ENCODE peak calls at places on chromosomes 3 and 15, in eight cellular contexts. U, A, N, T, K, G, H and V are unnamed samples.
A peak's percentile ranks its signal among the peaks of the same experiment; 100 is the strongest.

GRCh38 chr3:20108869-20109268 is 68.6 kb downstream of the KAT2B start:
- DNase-seq in T (no peak), U (no peak), N (no peak), A (no peak), G (no peak), H (no peak), K (no peak), V (no peak)

GRCh38 chr15:82118040-82118439 is 72.2 kb upstream of the MEX3B start:
- DNase-seq in N (no peak), A (no peak), U (no peak), G (no peak), H (no peak), K (no peak), T (no peak), V (no peak)

GRCh38 chr3:28905798-28906197 is 375.1 kb upstream of the RBMS3 start:
- DNase-seq in H (no peak), K (no peak), A (no peak), N (no peak), G (no peak), T (no peak), U (no peak), V (no peak)

GRCh38 chr3:42660131-42660715 is 6.7 kb downstream of the ZBTB47 start:
- DNase-seq in K (no peak), T (peak; percentile 19), H (no peak), A (no peak), N (no peak), G (no peak), U (no peak), V (no peak)

GRCh38 chr3:134364936-134365765 is 9.1 kb downstream of the AMOTL2 start:
- DNase-seq in H (no peak), N (peak; percentile 69), U (no peak), K (peak; percentile 83), T (no peak), A (peak; percentile 51), G (no peak), V (no peak)

GRCh38 chr15:58830556-58830955 is 59.5 kb downstream of the MINDY2 start:
- DNase-seq in K (no peak), N (no peak), H (no peak), A (no peak), G (no peak), U (no peak), T (no peak), V (no peak)

GRCh38 chr3:112814256-112814655 is 32.4 kb downstream of the CD200R1L start:
- DNase-seq in A (peak; percentile 91), K (peak; percentile 67), T (peak; percentile 82), U (peak; percentile 40), H (no peak), N (peak; percentile 57), G (peak; percentile 35), V (no peak)

GRCh38 chr3:129975332-129976090 is 991 bp downstream of the TRH start:
- DNase-seq in H (no peak), U (peak; percentile 58), A (no peak), G (no peak), T (no peak), K (no peak), N (no peak), V (no peak)

GRCh38 chr3:128993461-128994172 is at the start of gene CFAP92:
- DNase-seq in U (peak; percentile 93), N (peak; percentile 70), H (peak; percentile 83), G (no peak), A (peak; percentile 76), T (peak; percentile 51), K (no peak), V (peak; percentile 78)

GRCh38 chr15:28147827-28148226 is 48.7 kb upstream of the OCA2 start:
- DNase-seq in G (no peak), U (no peak), K (peak; percentile 6), A (no peak), H (no peak), N (no peak), T (no peak), V (no peak)

GRCh38 chr15:38263996-38264395 is 11.4 kb downstream of the SPRED1 start:
- DNase-seq in N (peak; percentile 54), A (no peak), G (peak; percentile 55), U (no peak), H (no peak), K (no peak), T (peak; percentile 79), V (no peak)

GRCh38 chr15:45631831-45632230 is 3.0 kb upstream of the SQOR start:
- DNase-seq in U (no peak), A (no peak), N (no peak), T (peak; percentile 30), K (no peak), G (no peak), H (no peak), V (no peak)

GRCh38 chr3:112894258-112894657 is 47.6 kb upstream of the CD200R1L start:
- DNase-seq in N (peak; percentile 55), T (peak; percentile 84), U (peak; percentile 56), H (no peak), A (no peak), G (no peak), K (peak; percentile 82), V (no peak)

GRCh38 chr3:82978368-82978767 is 1216.9 kb upstream of the GBE1 start:
- DNase-seq in N (no peak), K (no peak), A (no peak), T (no peak), U (peak; percentile 3), H (no peak), G (no peak), V (peak; percentile 20)

GRCh38 chr15:89071471-89071870 is 16.8 kb upstream of the ABHD2 start:
- DNase-seq in H (no peak), T (no peak), G (no peak), U (no peak), K (no peak), N (no peak), A (no peak), V (no peak)

GRCh38 chr15:22873204-22873701 is 34.8 kb downstream of the NIPA2 start:
- DNase-seq in U (peak; percentile 9), G (peak; percentile 28), N (peak; percentile 8), K (peak; percentile 50), H (no peak), T (peak; percentile 97), A (peak; percentile 82), V (no peak)

GRCh38 chr3:120093923-120094775 is at the start of gene GSK3B:
- DNase-seq in U (no peak), H (peak; percentile 62), T (no peak), A (no peak), G (no peak), N (no peak), K (peak; percentile 72), V (peak; percentile 100)

GRCh38 chr3:72340476-72341379 is 507.5 kb downstream of the SHQ1 start:
- DNase-seq in K (no peak), H (no peak), N (no peak), T (no peak), U (no peak), A (no peak), G (no peak), V (no peak)

GRCh38 chr3:160885791-160886286 is 129.8 kb downstream of the PPM1L start:
- DNase-seq in T (peak; percentile 72), G (no peak), U (peak; percentile 1), H (no peak), A (peak; percentile 88), N (peak; percentile 64), K (peak; percentile 92), V (peak; percentile 8)

GRCh38 chr3:61936344-61936937 is 375.1 kb downstream of the PTPRG start:
- DNase-seq in U (peak; percentile 18), H (no peak), G (no peak), T (no peak), A (peak; percentile 50), K (peak; percentile 42), N (peak; percentile 35), V (no peak)

GRCh38 chr15:72342385-72342784 is 22.4 kb upstream of the CELF6 start:
- DNase-seq in G (no peak), U (peak; percentile 49), H (no peak), N (peak; percentile 18), A (peak; percentile 27), T (peak; percentile 4), K (no peak), V (no peak)

GRCh38 chr3:150721285-150722130 is 17.8 kb upstream of the ERICH6 start:
- DNase-seq in H (peak; percentile 54), A (peak; percentile 77), G (no peak), K (peak; percentile 66), U (peak; percentile 75), N (peak; percentile 62), T (peak; percentile 48), V (peak; percentile 55)

GRCh38 chr3:98508582-98508981 is 11.1 kb downstream of the OR5K2 start:
- DNase-seq in N (no peak), G (no peak), U (no peak), H (no peak), K (no peak), A (no peak), T (no peak), V (no peak)